ENCODE peak calls at places on chromosomes 7 and 10, in six cellular contexts. One of them, this sample, is unnamed.
A peak's percentile ranks its signal among the peaks of the same experiment; 100 is the strongest.

GRCh38 chr7:50197547-50197946 is 104.5 kb upstream of the ZPBP start:
- DNase-seq in neural progenitor cell: no peak
- DNase-seq in lower lobe of right lung: no peak
- DNase-seq in astrocyte of the spinal cord: no peak
- DNase-seq in AG04450: no peak
- DNase-seq in CD8-positive, alpha-beta T cell: no peak
- DNase-seq in this sample: no peak

GRCh38 chr10:69335063-69335587 is 56.8 kb downstream of the HK1 start:
- DNase-seq in neural progenitor cell: no peak
- DNase-seq in astrocyte of the spinal cord: peak; percentile 68
- DNase-seq in AG04450: no peak
- DNase-seq in CD8-positive, alpha-beta T cell: peak; percentile 60
- DNase-seq in lower lobe of right lung: peak; percentile 84
- DNase-seq in this sample: no peak

GRCh38 chr10:7264313-7264741 is 146.5 kb downstream of the SFMBT2 start:
- DNase-seq in astrocyte of the spinal cord: peak; percentile 54
- DNase-seq in CD8-positive, alpha-beta T cell: no peak
- DNase-seq in AG04450: no peak
- DNase-seq in neural progenitor cell: peak; percentile 45
- DNase-seq in lower lobe of right lung: no peak
- DNase-seq in this sample: no peak

GRCh38 chr10:97689637-97690036 is 2.6 kb upstream of the AVPI1 start:
- DNase-seq in astrocyte of the spinal cord: peak; percentile 89
- DNase-seq in neural progenitor cell: no peak
- DNase-seq in CD8-positive, alpha-beta T cell: no peak
- DNase-seq in AG04450: peak; percentile 90
- DNase-seq in lower lobe of right lung: no peak
- DNase-seq in this sample: peak; percentile 97

GRCh38 chr7:9407816-9408215 is 974.4 kb downstream of the NXPH1 start:
- DNase-seq in neural progenitor cell: no peak
- DNase-seq in lower lobe of right lung: no peak
- DNase-seq in AG04450: no peak
- DNase-seq in CD8-positive, alpha-beta T cell: no peak
- DNase-seq in astrocyte of the spinal cord: peak; percentile 75
- DNase-seq in this sample: no peak

GRCh38 chr7:91942312-91942711 is 1.6 kb downstream of the AKAP9 start:
- DNase-seq in neural progenitor cell: no peak
- DNase-seq in CD8-positive, alpha-beta T cell: no peak
- DNase-seq in lower lobe of right lung: no peak
- DNase-seq in astrocyte of the spinal cord: no peak
- DNase-seq in AG04450: no peak
- DNase-seq in this sample: no peak

GRCh38 chr7:155581107-155581830 is 34.9 kb upstream of the CNPY1 start:
- DNase-seq in astrocyte of the spinal cord: no peak
- DNase-seq in CD8-positive, alpha-beta T cell: no peak
- DNase-seq in AG04450: no peak
- DNase-seq in lower lobe of right lung: no peak
- DNase-seq in neural progenitor cell: no peak
- DNase-seq in this sample: no peak

GRCh38 chr10:8041284-8042031 is 13.0 kb upstream of the GATA3 start:
- DNase-seq in CD8-positive, alpha-beta T cell: no peak
- DNase-seq in lower lobe of right lung: no peak
- DNase-seq in astrocyte of the spinal cord: no peak
- DNase-seq in neural progenitor cell: no peak
- DNase-seq in AG04450: no peak
- DNase-seq in this sample: no peak

GRCh38 chr7:20441886-20442505 is 111.3 kb downstream of the ITGB8 start:
- DNase-seq in CD8-positive, alpha-beta T cell: no peak
- DNase-seq in neural progenitor cell: no peak
- DNase-seq in astrocyte of the spinal cord: no peak
- DNase-seq in AG04450: no peak
- DNase-seq in lower lobe of right lung: no peak
- DNase-seq in this sample: peak; percentile 12

GRCh38 chr10:69899727-69900595 is 98.3 kb downstream of the COL13A1 start:
- DNase-seq in AG04450: no peak
- DNase-seq in lower lobe of right lung: no peak
- DNase-seq in astrocyte of the spinal cord: no peak
- DNase-seq in neural progenitor cell: no peak
- DNase-seq in CD8-positive, alpha-beta T cell: no peak
- DNase-seq in this sample: no peak

GRCh38 chr7:24622646-24623182 is 49.5 kb downstream of the PALS2 start:
- DNase-seq in astrocyte of the spinal cord: no peak
- DNase-seq in lower lobe of right lung: no peak
- DNase-seq in AG04450: no peak
- DNase-seq in CD8-positive, alpha-beta T cell: no peak
- DNase-seq in neural progenitor cell: no peak
- DNase-seq in this sample: no peak

GRCh38 chr10:82922755-82923154 is 1047.8 kb downstream of the NRG3 start:
- DNase-seq in astrocyte of the spinal cord: no peak
- DNase-seq in neural progenitor cell: no peak
- DNase-seq in CD8-positive, alpha-beta T cell: no peak
- DNase-seq in AG04450: no peak
- DNase-seq in lower lobe of right lung: no peak
- DNase-seq in this sample: peak; percentile 34

GRCh38 chr7:969403-969802 is 5.9 kb downstream of the COX19 start:
- DNase-seq in neural progenitor cell: no peak
- DNase-seq in astrocyte of the spinal cord: no peak
- DNase-seq in AG04450: no peak
- DNase-seq in CD8-positive, alpha-beta T cell: no peak
- DNase-seq in lower lobe of right lung: no peak
- DNase-seq in this sample: no peak

GRCh38 chr7:152674860-152675760 is 831 bp downstream of the XRCC2 start:
- DNase-seq in astrocyte of the spinal cord: peak; percentile 4
- DNase-seq in neural progenitor cell: peak; percentile 36
- DNase-seq in lower lobe of right lung: no peak
- DNase-seq in CD8-positive, alpha-beta T cell: no peak
- DNase-seq in AG04450: peak; percentile 3
- DNase-seq in this sample: peak; percentile 12

GRCh38 chr10:96673318-96674099 is 46.8 kb downstream of the PIK3AP1 start:
- DNase-seq in CD8-positive, alpha-beta T cell: no peak
- DNase-seq in lower lobe of right lung: peak; percentile 77
- DNase-seq in neural progenitor cell: peak; percentile 9
- DNase-seq in astrocyte of the spinal cord: peak; percentile 79
- DNase-seq in AG04450: peak; percentile 13
- DNase-seq in this sample: no peak

GRCh38 chr10:103915794-103916193 is 2.2 kb downstream of the STN1 start:
- DNase-seq in neural progenitor cell: no peak
- DNase-seq in CD8-positive, alpha-beta T cell: no peak
- DNase-seq in AG04450: no peak
- DNase-seq in astrocyte of the spinal cord: no peak
- DNase-seq in lower lobe of right lung: no peak
- DNase-seq in this sample: no peak

GRCh38 chr7:43353902-43354301 is 229.0 kb upstream of the STK17A start:
- DNase-seq in lower lobe of right lung: no peak
- DNase-seq in AG04450: no peak
- DNase-seq in neural progenitor cell: no peak
- DNase-seq in CD8-positive, alpha-beta T cell: no peak
- DNase-seq in astrocyte of the spinal cord: no peak
- DNase-seq in this sample: no peak
- TF ChIP-seq CTCF in lower lobe of right lung: no peak
- TF ChIP-seq CTCF in AG04450: no peak
- TF ChIP-seq CTCF in neural progenitor cell: peak; percentile 41
- TF ChIP-seq CTCF in CD8-positive, alpha-beta T cell: no peak
- TF ChIP-seq CTCF in astrocyte of the spinal cord: no peak
- TF ChIP-seq CTCF in this sample: no peak

GRCh38 chr10:101228682-101229274 is 485 bp downstream of the LBX1 start:
- DNase-seq in neural progenitor cell: peak; percentile 72
- DNase-seq in CD8-positive, alpha-beta T cell: no peak
- DNase-seq in AG04450: no peak
- DNase-seq in lower lobe of right lung: no peak
- DNase-seq in astrocyte of the spinal cord: no peak
- DNase-seq in this sample: no peak
- H3K4me3 ChIP-seq in neural progenitor cell: no peak overlapping the region
- H3K4me3 ChIP-seq in CD8-positive, alpha-beta T cell: no peak overlapping the region
- H3K4me3 ChIP-seq in AG04450: no peak overlapping the region
- H3K4me3 ChIP-seq in lower lobe of right lung: peak overlapping the region; percentile 30
- H3K4me3 ChIP-seq in astrocyte of the spinal cord: no peak overlapping the region
- H3K4me3 ChIP-seq in this sample: no peak overlapping the region

GRCh38 chr7:56537952-56538351 is 421.7 kb upstream of the NUPR2 start:
- DNase-seq in AG04450: no peak
- DNase-seq in CD8-positive, alpha-beta T cell: no peak
- DNase-seq in astrocyte of the spinal cord: no peak
- DNase-seq in neural progenitor cell: no peak
- DNase-seq in lower lobe of right lung: no peak
- DNase-seq in this sample: no peak
- TF ChIP-seq CTCF in AG04450: no peak
- TF ChIP-seq CTCF in CD8-positive, alpha-beta T cell: no peak
- TF ChIP-seq CTCF in astrocyte of the spinal cord: no peak
- TF ChIP-seq CTCF in neural progenitor cell: no peak
- TF ChIP-seq CTCF in lower lobe of right lung: no peak
- TF ChIP-seq CTCF in this sample: no peak

GRCh38 chr10:50419091-50419490 is 167.8 kb upstream of the ASAH2 start:
- DNase-seq in lower lobe of right lung: no peak
- DNase-seq in astrocyte of the spinal cord: no peak
- DNase-seq in AG04450: no peak
- DNase-seq in CD8-positive, alpha-beta T cell: no peak
- DNase-seq in neural progenitor cell: no peak
- DNase-seq in this sample: no peak
- H3K4me3 ChIP-seq in lower lobe of right lung: peak overlapping the region; percentile 73
- H3K4me3 ChIP-seq in astrocyte of the spinal cord: no peak overlapping the region
- H3K4me3 ChIP-seq in AG04450: no peak overlapping the region
- H3K4me3 ChIP-seq in CD8-positive, alpha-beta T cell: no peak overlapping the region
- H3K4me3 ChIP-seq in neural progenitor cell: no peak overlapping the region
- H3K4me3 ChIP-seq in this sample: no peak overlapping the region

GRCh38 chr10:79066460-79067240 is 2.1 kb upstream of the ZMIZ1 start:
- DNase-seq in astrocyte of the spinal cord: peak; percentile 36
- DNase-seq in CD8-positive, alpha-beta T cell: no peak
- DNase-seq in AG04450: no peak
- DNase-seq in lower lobe of right lung: peak; percentile 35
- DNase-seq in neural progenitor cell: peak; percentile 40
- DNase-seq in this sample: peak; percentile 41
- TF ChIP-seq CTCF in astrocyte of the spinal cord: peak; percentile 33
- TF ChIP-seq CTCF in CD8-positive, alpha-beta T cell: no peak
- TF ChIP-seq CTCF in AG04450: peak; percentile 37
- TF ChIP-seq CTCF in lower lobe of right lung: peak; percentile 24
- TF ChIP-seq CTCF in neural progenitor cell: peak; percentile 28
- TF ChIP-seq CTCF in this sample: peak; percentile 18

GRCh38 chr7:30594540-30595460 is at the start of gene GARS1:
- DNase-seq in astrocyte of the spinal cord: peak; percentile 93
- DNase-seq in lower lobe of right lung: peak; percentile 95
- DNase-seq in neural progenitor cell: peak; percentile 95
- DNase-seq in CD8-positive, alpha-beta T cell: peak; percentile 94
- DNase-seq in AG04450: peak; percentile 84
- DNase-seq in this sample: peak; percentile 94

GRCh38 chr7:30595461-30596042 is 874 bp downstream of the GARS1 start:
- DNase-seq in AG04450: no peak
- DNase-seq in CD8-positive, alpha-beta T cell: no peak
- DNase-seq in lower lobe of right lung: no peak
- DNase-seq in neural progenitor cell: no peak
- DNase-seq in astrocyte of the spinal cord: peak; percentile 6
- DNase-seq in this sample: no peak

GRCh38 chr7:30598121-30598876 is 3.6 kb downstream of the GARS1 start:
- DNase-seq in lower lobe of right lung: no peak
- DNase-seq in AG04450: no peak
- DNase-seq in CD8-positive, alpha-beta T cell: no peak
- DNase-seq in neural progenitor cell: no peak
- DNase-seq in astrocyte of the spinal cord: no peak
- DNase-seq in this sample: no peak

GRCh38 chr7:30596043-30596641 is 1.5 kb downstream of the GARS1 start:
- DNase-seq in astrocyte of the spinal cord: peak; percentile 41
- DNase-seq in lower lobe of right lung: no peak
- DNase-seq in AG04450: no peak
- DNase-seq in CD8-positive, alpha-beta T cell: no peak
- DNase-seq in neural progenitor cell: peak; percentile 15
- DNase-seq in this sample: peak; percentile 64

DNA sequence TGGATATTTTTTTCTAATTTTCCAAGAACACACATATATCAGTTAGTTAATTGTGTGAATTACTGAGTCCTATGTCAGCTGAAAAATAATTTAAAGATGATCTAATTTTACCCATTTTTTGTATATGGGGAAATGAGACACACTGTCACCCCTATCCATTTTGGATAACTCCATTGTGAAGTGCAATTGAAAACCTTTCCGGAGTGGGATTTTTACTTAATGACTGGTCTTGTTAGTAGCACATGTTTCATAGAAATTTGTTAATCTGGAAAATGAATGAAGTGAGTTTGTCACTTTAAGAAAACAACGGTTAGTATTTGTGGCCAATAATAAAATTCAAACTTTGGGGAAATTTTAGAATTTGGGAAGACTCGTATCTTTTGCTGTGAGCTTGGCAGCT is 2.0 kb downstream of the GARS1 start:
- DNase-seq in astrocyte of the spinal cord: no peak
- DNase-seq in AG04450: no peak
- DNase-seq in lower lobe of right lung: no peak
- DNase-seq in neural progenitor cell: no peak
- DNase-seq in CD8-positive, alpha-beta T cell: no peak
- DNase-seq in this sample: no peak
- H3K4me3 ChIP-seq in astrocyte of the spinal cord: peak overlapping the region; percentile 97
- H3K4me3 ChIP-seq in AG04450: peak overlapping the region; percentile 99
- H3K4me3 ChIP-seq in lower lobe of right lung: peak overlapping the region; percentile 96
- H3K4me3 ChIP-seq in neural progenitor cell: peak overlapping the region; percentile 91
- H3K4me3 ChIP-seq in CD8-positive, alpha-beta T cell: no peak overlapping the region
- H3K4me3 ChIP-seq in this sample: peak overlapping the region; percentile 94

DNA sequence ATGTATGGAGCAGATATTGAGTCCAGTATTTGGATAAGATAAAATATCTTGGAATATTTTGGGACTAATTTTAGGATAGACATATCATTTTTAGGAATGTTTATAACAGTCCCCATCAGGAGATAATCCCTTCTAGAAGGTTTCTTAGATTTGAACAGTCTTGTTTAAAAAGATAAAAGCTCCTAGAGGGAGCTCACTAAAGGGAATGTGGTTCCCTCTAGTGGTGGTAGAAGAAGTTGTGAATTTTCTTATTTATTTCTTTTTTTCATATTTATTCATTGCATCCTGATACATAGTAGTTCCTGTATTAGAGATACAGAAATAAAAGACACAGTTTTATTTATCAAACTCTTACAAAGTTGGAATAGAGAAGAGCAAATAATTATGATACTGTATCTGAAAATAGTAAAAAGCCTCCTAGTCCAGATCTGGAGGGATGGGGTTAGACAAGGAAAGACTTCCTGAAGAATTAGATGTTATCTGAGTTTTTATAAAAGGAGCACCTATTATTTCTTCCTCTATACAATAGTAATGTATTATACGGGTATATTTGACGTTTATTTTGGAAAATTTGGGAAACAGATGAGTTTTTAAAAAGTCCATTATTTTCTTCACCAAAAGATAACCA is 24.5 kb upstream of the KLF14 start:
- DNase-seq in lower lobe of right lung: no peak
- DNase-seq in CD8-positive, alpha-beta T cell: no peak
- DNase-seq in neural progenitor cell: peak; percentile 61
- DNase-seq in AG04450: peak; percentile 30
- DNase-seq in astrocyte of the spinal cord: peak; percentile 73
- DNase-seq in this sample: peak; percentile 19
- TF ChIP-seq CTCF in lower lobe of right lung: peak; percentile 64
- TF ChIP-seq CTCF in CD8-positive, alpha-beta T cell: peak; percentile 84
- TF ChIP-seq CTCF in neural progenitor cell: peak; percentile 87
- TF ChIP-seq CTCF in AG04450: peak; percentile 69
- TF ChIP-seq CTCF in astrocyte of the spinal cord: peak; percentile 46
- TF ChIP-seq CTCF in this sample: peak; percentile 36

DNA sequence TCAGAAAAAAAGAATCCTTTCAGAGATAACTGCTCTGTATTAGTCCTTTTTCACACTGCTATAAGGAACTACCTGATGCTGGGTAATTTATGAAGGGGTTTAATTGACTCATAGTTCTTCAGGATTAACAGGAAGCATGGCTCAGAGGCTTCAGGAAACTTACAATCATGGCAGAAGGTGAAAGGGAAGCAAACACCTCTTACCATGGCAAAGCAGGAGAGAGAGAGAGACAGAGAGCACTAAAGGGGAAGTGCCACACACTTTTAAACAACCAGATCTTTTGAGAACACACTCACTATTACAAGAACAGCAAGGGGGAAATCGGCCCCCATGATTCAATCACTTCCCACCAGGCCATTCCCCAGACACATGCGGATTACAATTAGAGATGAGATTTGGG is 114.2 kb downstream of the TES start:
- DNase-seq in neural progenitor cell: no peak
- DNase-seq in AG04450: no peak
- DNase-seq in CD8-positive, alpha-beta T cell: no peak
- DNase-seq in astrocyte of the spinal cord: no peak
- DNase-seq in lower lobe of right lung: no peak
- DNase-seq in this sample: no peak
- H3K4me3 ChIP-seq in neural progenitor cell: no peak overlapping the region
- H3K4me3 ChIP-seq in AG04450: no peak overlapping the region
- H3K4me3 ChIP-seq in CD8-positive, alpha-beta T cell: no peak overlapping the region
- H3K4me3 ChIP-seq in astrocyte of the spinal cord: no peak overlapping the region
- H3K4me3 ChIP-seq in lower lobe of right lung: no peak overlapping the region
- H3K4me3 ChIP-seq in this sample: no peak overlapping the region

This sample was measured in foreskin fibroblast.